ENCODE peak calls at places on chromosome 4, in four cellular contexts. S is IMR-90, U is H1, J is mesendoderm. W is an unnamed sample.

GRCh38 chr4:123659759-123660158 is 263.2 kb downstream of the SPRY1 start:
- DNase-seq in S (no peak), U (no peak), J (peak), W (no peak)

GRCh38 chr4:91089194-91089593 is 962.0 kb downstream of the CCSER1 start:
- DNase-seq in S (no peak), U (no peak), J (no peak), W (no peak)

GRCh38 chr4:61915501-61915900 is 715.4 kb downstream of the ADGRL3 start:
- DNase-seq in S (no peak), U (no peak), J (no peak), W (no peak)

GRCh38 chr4:189117426-189117825 is 823.2 kb upstream of the FRG1 start:
- DNase-seq in S (peak), U (no peak), J (peak), W (peak)

GRCh38 chr4:4541040-4541631 is 712 bp downstream of the STX18 start:
- DNase-seq in S (peak), U (no peak), J (peak), W (no peak)

GRCh38 chr4:129167640-129168260 is 71.8 kb downstream of the C4orf33 start:
- DNase-seq in S (peak), U (peak), J (peak), W (peak)

GRCh38 chr4:142414336-142414945 is 431.7 kb downstream of the INPP4B start:
- DNase-seq in S (no peak), U (no peak), J (no peak), W (no peak)

GRCh38 chr4:73021634-73022033 is 47.9 kb downstream of the COX18 start:
- DNase-seq in S (peak), U (no peak), J (peak), W (no peak)

GRCh38 chr4:23937173-23937572 is 47.3 kb upstream of the PPARGC1A start:
- DNase-seq in S (peak), U (no peak), J (no peak), W (no peak)

GRCh38 chr4:97910005-97910404 is 233.3 kb downstream of the STPG2 start:
- DNase-seq in S (no peak), U (no peak), J (peak), W (peak)

GRCh38 chr4:159273841-159274240 is 171.0 kb downstream of the RAPGEF2 start:
- DNase-seq in S (no peak), U (no peak), J (no peak), W (no peak)

GRCh38 chr4:108117473-108118182 is 51.1 kb downstream of the LEF1 start:
- DNase-seq in S (no peak), U (peak), J (peak), W (peak)

GRCh38 chr4:73822389-73822788 is 14.1 kb upstream of the CXCL6 start:
- DNase-seq in S (no peak), U (no peak), J (no peak), W (no peak)

GRCh38 chr4:30828290-30828926 is 108.2 kb downstream of the PCDH7 start:
- DNase-seq in S (peak), U (no peak), J (no peak), W (no peak)

GRCh38 chr4:86557526-86557925 is 36.6 kb upstream of the PTPN13 start:
- DNase-seq in S (peak), U (no peak), J (no peak), W (no peak)

GRCh38 chr4:81465668-81466357 is 5.9 kb downstream of the RASGEF1B start:
- DNase-seq in S (no peak), U (no peak), J (no peak), W (no peak)

GRCh38 chr4:29390921-29391320 is 1329.2 kb upstream of the PCDH7 start:
- DNase-seq in S (no peak), U (no peak), J (no peak), W (no peak)

GRCh38 chr4:87543835-87544461 is 14.8 kb upstream of the SPARCL1 start:
- DNase-seq in S (peak), U (no peak), J (peak), W (no peak)

GRCh38 chr4:85928775-85929585 is 430.9 kb downstream of the MAPK10 start:
- DNase-seq in S (peak), U (no peak), J (no peak), W (no peak)

GRCh38 chr4:1414831-1415680 is 8.8 kb upstream of the NKX1-1 start:
- DNase-seq in S (no peak), U (peak), J (no peak), W (peak)

GRCh38 chr4:2387205-2387604 is 31.2 kb downstream of the ZFYVE28 start:
- DNase-seq in S (no peak), U (no peak), J (no peak), W (no peak)

GRCh38 chr4:126242679-126243390 is 928.1 kb downstream of the FAT4 start:
- DNase-seq in S (no peak), U (no peak), J (no peak), W (no peak)

GRCh38 chr4:84279678-84280077 is 219.4 kb downstream of the NKX6-1 start:
- DNase-seq in S (no peak), U (no peak), J (peak), W (no peak)

GRCh38 chr4:26323807-26324206 is 3.0 kb downstream of the RBPJ start:
- DNase-seq in S (peak), U (no peak), J (no peak), W (no peak)

GRCh38 chr4:143337600-143338287 is 1.1 kb downstream of the GAB1 start:
- DNase-seq in S (peak), U (no peak), J (peak), W (peak)

GRCh38 chr4:70667710-70668535 is 1.6 kb upstream of the JCHAIN start:
- DNase-seq in S (peak), U (no peak), J (no peak), W (no peak)

GRCh38 chr4:152408514-152409327 is 127.2 kb downstream of the FBXW7 start:
- DNase-seq in S (peak), U (no peak), J (peak), W (no peak)

GRCh38 chr4:125115941-125116340 is 198.8 kb upstream of the FAT4 start:
- DNase-seq in S (peak), U (no peak), J (no peak), W (no peak)

GRCh38 chr4:112332398-112332797 is 35.2 kb downstream of the ALPK1 start:
- DNase-seq in S (no peak), U (no peak), J (no peak), W (no peak)
- H3K56ac ChIP-seq in S (no peak), U (no peak), J (no peak), W (no peak)

GRCh38 chr4:148068065-148068911 is 336.4 kb downstream of the ARHGAP10 start:
- DNase-seq in S (no peak), U (peak), J (no peak), W (peak)
- H3K18ac ChIP-seq in S (no peak), U (no peak), J (no peak), W (no peak)

GRCh38 chr4:104524591-104524990 is 29.9 kb upstream of the CXXC4 start:
- DNase-seq in S (peak), U (no peak), J (no peak), W (no peak)

GRCh38 chr4:104519588-104519987 is 24.9 kb upstream of the CXXC4 start:
- DNase-seq in S (no peak), U (no peak), J (no peak), W (no peak)

DNA sequence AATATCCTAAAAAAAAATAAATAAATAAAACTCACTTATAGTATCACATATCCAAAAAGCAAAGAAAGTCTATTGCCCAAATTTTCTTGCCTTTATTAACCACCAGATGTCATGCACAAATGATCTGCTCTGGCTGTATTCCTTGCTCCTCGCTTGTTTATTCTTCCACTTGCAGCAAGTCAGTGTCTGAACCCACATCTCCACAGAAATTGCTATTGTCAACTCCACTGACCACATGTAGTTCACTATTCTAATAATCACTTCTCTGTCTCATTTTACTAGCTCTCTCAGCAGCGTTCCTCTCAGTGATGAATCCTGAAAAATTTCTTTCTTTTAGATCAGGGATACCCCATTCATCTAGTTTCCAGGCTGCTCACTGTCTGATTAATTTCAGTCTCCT is 29.3 kb upstream of the CXXC4 start:
- DNase-seq in S (no peak), U (no peak), J (no peak), W (no peak)
- H3K56ac ChIP-seq in S (no peak), U (no peak), J (no peak), W (no peak)

GRCh38 chr4:6686104-6686787 is 7.4 kb upstream of the S100P start:
- DNase-seq in S (no peak), U (no peak), J (no peak), W (no peak)

GRCh38 chr4:6689506-6689960 is 4.1 kb upstream of the S100P start:
- DNase-seq in S (no peak), U (peak), J (no peak), W (peak)

GRCh38 chr4:6684656-6685055 is 9.0 kb upstream of the S100P start:
- DNase-seq in S (no peak), U (no peak), J (no peak), W (no peak)

GRCh38 chr4:6688879-6689505 is 4.7 kb upstream of the S100P start:
- DNase-seq in S (peak), U (peak), J (peak), W (peak)

DNA sequence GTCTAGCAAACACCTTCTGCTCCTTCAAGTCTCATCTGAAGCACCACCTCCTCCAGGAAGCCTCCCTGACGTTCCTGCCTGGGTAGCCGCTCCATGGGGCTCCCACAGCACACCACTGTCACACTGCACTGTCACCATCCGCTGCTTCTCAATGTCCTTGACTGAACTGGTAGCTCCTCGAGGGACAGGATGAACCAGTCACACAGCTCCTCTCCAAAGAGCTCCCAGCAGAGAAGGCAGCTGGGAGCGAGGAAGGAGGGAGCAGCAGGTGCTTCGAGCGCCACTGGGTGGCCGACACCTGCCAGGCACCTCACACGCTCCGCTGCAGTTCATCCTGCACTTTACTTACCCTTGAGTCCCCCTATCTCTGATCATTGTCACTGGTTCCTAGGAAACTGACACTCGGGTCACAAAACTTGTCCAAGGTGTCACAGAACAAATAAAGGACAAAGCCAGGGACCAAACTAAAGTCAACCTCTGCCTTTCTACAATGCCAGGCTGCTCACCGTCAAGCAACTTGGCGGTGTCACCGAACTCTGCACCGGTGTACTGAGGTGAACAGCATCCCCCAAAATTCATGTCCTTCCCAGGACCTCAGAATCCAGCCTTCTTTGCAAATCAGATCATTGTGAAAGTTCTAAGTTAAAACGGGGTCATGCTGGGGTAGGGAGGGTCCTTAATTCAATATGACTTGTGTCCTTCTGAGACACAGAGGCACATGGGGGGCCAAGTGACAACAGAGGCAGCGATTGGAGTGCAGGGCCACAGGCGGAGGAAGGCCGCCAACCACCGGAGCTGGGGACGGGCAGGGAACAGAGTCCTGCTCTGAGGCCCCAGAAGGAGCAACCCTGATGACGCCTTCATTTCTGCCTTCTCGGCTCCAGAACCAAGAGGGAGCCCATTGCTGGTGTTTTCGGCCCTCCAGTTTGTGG is 5.5 kb upstream of the S100P start:
- DNase-seq in S (no peak), U (no peak), J (peak), W (peak)
- H3K18ac ChIP-seq in S (peak), U (peak), J (no peak), W (no peak)

GRCh38 chr4:182600093-182600492 is 317.1 kb downstream of the DCTD start:
- DNase-seq in S (peak), U (no peak), J (no peak), W (no peak)
- H3K56ac ChIP-seq in S (no peak), U (no peak), J (no peak), W (no peak)

GRCh38 chr4:139889901-139890300 is 224.3 kb downstream of the MGST2 start:
- DNase-seq in S (no peak), U (no peak), J (no peak), W (no peak)
- H3K18ac ChIP-seq in S (no peak), U (no peak), J (no peak), W (no peak)

GRCh38 chr4:52718123-52718522 is 33.1 kb downstream of the ERVMER34-1 start:
- DNase-seq in S (peak), U (no peak), J (peak), W (no peak)
- H3K56ac ChIP-seq in S (no peak), U (no peak), J (no peak), W (no peak)

DNA sequence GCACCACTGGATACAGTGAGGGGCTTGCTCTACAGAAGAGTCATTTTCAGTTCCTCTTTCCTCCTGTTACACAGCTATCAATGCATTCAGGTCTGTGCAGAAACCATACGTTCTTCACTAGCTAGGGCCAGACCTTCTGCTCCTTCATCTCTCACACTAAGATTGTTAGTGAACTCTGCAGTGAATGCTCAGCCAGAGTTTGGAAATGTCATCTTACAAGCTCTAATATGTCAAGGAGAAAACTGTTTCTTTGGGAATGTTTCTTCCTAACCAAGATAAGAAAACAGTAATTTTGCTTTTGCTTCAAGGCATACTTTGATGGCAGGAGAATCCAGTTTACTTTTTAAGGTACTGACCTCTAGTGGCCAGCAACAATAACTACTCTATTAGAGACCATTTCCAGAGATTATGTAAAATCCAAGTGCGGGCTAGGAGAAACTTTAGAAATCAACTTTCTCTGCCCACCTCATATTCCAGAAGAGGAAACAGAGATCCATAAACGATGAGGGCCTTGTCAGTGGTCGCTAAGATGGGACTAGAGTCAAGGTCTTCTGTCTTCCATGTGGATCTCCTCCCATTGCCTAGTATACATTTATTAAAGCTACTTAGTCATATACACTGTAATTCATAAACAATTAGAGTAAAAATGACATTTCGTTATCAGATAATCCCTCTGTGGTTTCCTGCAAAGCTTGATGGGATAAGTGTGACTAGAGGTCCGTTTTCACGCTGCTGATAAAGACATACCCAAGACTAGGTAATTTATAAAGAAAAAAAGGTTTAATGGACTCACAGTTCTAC is 12.1 kb upstream of the CC2D2A start:
- DNase-seq in S (peak), U (no peak), J (peak), W (no peak)
- H3K18ac ChIP-seq in S (peak), U (no peak), J (peak), W (no peak)

W was measured in H9.